ENCODE peak calls at places on chromosomes 7 and 10, in ten cellular contexts. One of them, this sample, is unnamed. For H3K27me3, the result is how much of the 10 kb centered on the place peaks cover.

GRCh38 chr10:43230101-43230908 is 36.6 kb downstream of the RASGEF1A start:
- DNase-seq in hepatocyte: no peak
- DNase-seq in keratinocyte: no peak
- DNase-seq in heart right ventricle: no peak
- DNase-seq in pancreas: peak
- DNase-seq in prostate gland: no peak
- DNase-seq in neural progenitor cell: peak
- DNase-seq in bronchial epithelial cell: no peak
- DNase-seq in H9: peak
- DNase-seq in body of pancreas: peak
- DNase-seq in this sample: no peak

GRCh38 chr10:72274213-72274729 is 547 bp downstream of the DDIT4 start:
- DNase-seq in hepatocyte: no peak
- DNase-seq in keratinocyte: no peak
- DNase-seq in heart right ventricle: peak
- DNase-seq in pancreas: peak
- DNase-seq in prostate gland: peak
- DNase-seq in neural progenitor cell: no peak
- DNase-seq in bronchial epithelial cell: no peak
- DNase-seq in H9: no peak
- DNase-seq in body of pancreas: no peak
- DNase-seq in this sample: no peak

GRCh38 chr7:76108540-76109233 is 60.8 kb downstream of the MDH2 start:
- DNase-seq in hepatocyte: peak
- DNase-seq in keratinocyte: no peak
- DNase-seq in heart right ventricle: no peak
- DNase-seq in pancreas: peak
- DNase-seq in prostate gland: peak
- DNase-seq in neural progenitor cell: no peak
- DNase-seq in bronchial epithelial cell: peak
- DNase-seq in H9: no peak
- DNase-seq in body of pancreas: peak
- DNase-seq in this sample: peak

GRCh38 chr10:126929391-126929790 is 24.2 kb downstream of the DOCK1 start:
- DNase-seq in hepatocyte: no peak
- DNase-seq in keratinocyte: no peak
- DNase-seq in heart right ventricle: no peak
- DNase-seq in pancreas: no peak
- DNase-seq in prostate gland: no peak
- DNase-seq in neural progenitor cell: no peak
- DNase-seq in bronchial epithelial cell: no peak
- DNase-seq in H9: no peak
- DNase-seq in body of pancreas: no peak
- DNase-seq in this sample: no peak

GRCh38 chr10:101120884-101121660 is 10.0 kb upstream of the TLX1 start:
- DNase-seq in hepatocyte: peak
- DNase-seq in keratinocyte: no peak
- DNase-seq in heart right ventricle: no peak
- DNase-seq in pancreas: no peak
- DNase-seq in prostate gland: no peak
- DNase-seq in neural progenitor cell: no peak
- DNase-seq in bronchial epithelial cell: no peak
- DNase-seq in H9: peak
- DNase-seq in body of pancreas: peak
- DNase-seq in this sample: no peak

GRCh38 chr7:111168182-111168581 is 77.3 kb downstream of the LRRN3 start:
- DNase-seq in hepatocyte: peak
- DNase-seq in keratinocyte: no peak
- DNase-seq in heart right ventricle: no peak
- DNase-seq in pancreas: no peak
- DNase-seq in prostate gland: no peak
- DNase-seq in neural progenitor cell: no peak
- DNase-seq in bronchial epithelial cell: no peak
- DNase-seq in H9: no peak
- DNase-seq in body of pancreas: no peak
- DNase-seq in this sample: no peak

GRCh38 chr7:132404261-132404660 is 172.0 kb downstream of the PLXNA4 start:
- DNase-seq in hepatocyte: no peak
- DNase-seq in keratinocyte: no peak
- DNase-seq in heart right ventricle: no peak
- DNase-seq in pancreas: no peak
- DNase-seq in prostate gland: no peak
- DNase-seq in neural progenitor cell: no peak
- DNase-seq in bronchial epithelial cell: no peak
- DNase-seq in H9: no peak
- DNase-seq in body of pancreas: no peak
- DNase-seq in this sample: no peak

GRCh38 chr7:135238112-135238744 is 4.6 kb downstream of the STRA8 start:
- DNase-seq in hepatocyte: no peak
- DNase-seq in keratinocyte: no peak
- DNase-seq in heart right ventricle: no peak
- DNase-seq in pancreas: no peak
- DNase-seq in prostate gland: no peak
- DNase-seq in neural progenitor cell: no peak
- DNase-seq in bronchial epithelial cell: no peak
- DNase-seq in H9: peak
- DNase-seq in body of pancreas: no peak
- DNase-seq in this sample: no peak

DNA sequence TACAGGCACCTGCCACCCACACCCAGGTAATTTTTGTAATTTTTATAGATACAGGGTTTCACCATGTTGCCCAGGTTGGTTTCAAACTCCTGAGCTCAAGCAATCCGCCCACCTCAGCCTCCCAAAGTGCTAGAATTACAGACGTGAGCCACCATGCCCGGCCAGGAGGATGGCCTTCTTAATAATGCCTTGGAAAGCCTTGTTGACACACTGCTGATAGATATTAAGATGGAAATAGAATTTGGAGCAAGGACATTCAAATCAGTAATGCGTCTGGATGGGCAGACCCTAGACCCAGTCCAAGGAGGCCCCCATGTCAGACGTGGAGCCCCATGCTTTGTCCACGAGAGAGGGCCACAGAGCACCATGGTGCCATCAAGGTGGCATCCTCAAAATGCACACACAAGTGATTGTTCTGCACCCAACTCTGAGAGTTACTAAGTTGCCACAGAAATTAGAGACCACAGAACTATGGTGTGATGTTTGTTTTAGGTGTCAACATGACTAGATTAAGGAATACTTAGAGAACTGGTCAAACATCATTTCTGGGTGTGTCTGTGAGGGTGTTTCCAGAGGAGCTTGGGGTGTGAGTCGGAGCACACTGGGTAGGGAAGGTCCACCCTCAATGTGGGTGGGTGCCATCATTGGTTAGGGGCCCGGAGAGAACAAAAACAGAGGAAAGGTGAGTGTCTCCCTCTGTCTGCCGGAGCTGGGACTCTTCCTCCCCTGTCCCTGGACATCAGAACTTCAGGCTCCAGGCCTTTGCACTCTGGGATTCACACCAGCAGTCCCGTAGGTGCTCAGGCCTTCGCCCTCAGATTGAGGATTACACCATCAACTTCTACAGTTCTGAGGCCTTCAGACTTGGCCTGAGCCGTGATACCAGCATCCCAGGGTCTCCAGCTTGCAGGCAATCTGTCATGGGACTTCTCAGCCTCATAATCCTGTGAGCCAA is 34.5 kb downstream of the EBF3 start:
- DNase-seq in hepatocyte: no peak
- DNase-seq in keratinocyte: no peak
- DNase-seq in heart right ventricle: no peak
- DNase-seq in pancreas: no peak
- DNase-seq in prostate gland: no peak
- DNase-seq in neural progenitor cell: peak
- DNase-seq in bronchial epithelial cell: no peak
- DNase-seq in H9: peak
- DNase-seq in body of pancreas: no peak
- DNase-seq in this sample: no peak
- TF ChIP-seq CTCF in hepatocyte: no peak
- TF ChIP-seq CTCF in keratinocyte: no peak
- TF ChIP-seq CTCF in heart right ventricle: peak
- TF ChIP-seq CTCF in pancreas: no peak
- TF ChIP-seq CTCF in prostate gland: no peak
- TF ChIP-seq CTCF in neural progenitor cell: peak
- TF ChIP-seq CTCF in bronchial epithelial cell: no peak
- TF ChIP-seq CTCF in H9: peak
- TF ChIP-seq CTCF in body of pancreas: no peak
- TF ChIP-seq CTCF in this sample: no peak

DNA sequence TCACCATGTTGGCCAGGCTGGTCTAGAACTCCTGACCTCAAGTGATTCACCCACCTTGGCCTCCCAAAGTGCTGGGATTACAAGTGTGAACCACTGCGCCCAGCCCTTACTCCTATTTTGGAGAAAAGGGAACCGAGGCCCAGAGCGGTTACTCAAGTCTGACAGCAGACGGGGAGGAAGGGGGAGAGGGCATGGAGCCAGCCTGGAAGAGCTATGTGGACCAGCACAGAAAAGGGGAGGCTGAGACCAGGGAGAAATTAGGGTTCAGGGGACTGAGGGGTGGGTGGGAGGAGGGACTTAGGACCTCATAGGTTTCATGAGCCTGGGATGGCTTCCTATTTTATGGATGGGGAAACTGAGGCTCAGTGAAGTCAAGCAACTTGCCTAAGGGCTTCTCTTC is 1.5 kb downstream of the SFRP5 start:
- DNase-seq in hepatocyte: no peak
- DNase-seq in keratinocyte: no peak
- DNase-seq in heart right ventricle: no peak
- DNase-seq in pancreas: no peak
- DNase-seq in prostate gland: no peak
- DNase-seq in neural progenitor cell: no peak
- DNase-seq in bronchial epithelial cell: no peak
- DNase-seq in H9: no peak
- DNase-seq in body of pancreas: no peak
- DNase-seq in this sample: no peak
- H3K27me3 ChIP-seq in hepatocyte: half or more
- H3K27me3 ChIP-seq in keratinocyte: under half
- H3K27me3 ChIP-seq in heart right ventricle: under half
- H3K27me3 ChIP-seq in pancreas: under half
- H3K27me3 ChIP-seq in prostate gland: under half
- H3K27me3 ChIP-seq in neural progenitor cell: half or more
- H3K27me3 ChIP-seq in bronchial epithelial cell: under half
- H3K27me3 ChIP-seq in H9: under half
- H3K27me3 ChIP-seq in body of pancreas: under half
- H3K27me3 ChIP-seq in this sample: under half

GRCh38 chr7:19623676-19624075 is 85.2 kb downstream of the POLR1F start:
- DNase-seq in hepatocyte: no peak
- DNase-seq in keratinocyte: no peak
- DNase-seq in heart right ventricle: no peak
- DNase-seq in pancreas: no peak
- DNase-seq in prostate gland: no peak
- DNase-seq in neural progenitor cell: no peak
- DNase-seq in bronchial epithelial cell: no peak
- DNase-seq in H9: no peak
- DNase-seq in body of pancreas: no peak
- DNase-seq in this sample: no peak

GRCh38 chr7:19617921-19618320 is 90.9 kb downstream of the POLR1F start:
- DNase-seq in hepatocyte: no peak
- DNase-seq in keratinocyte: no peak
- DNase-seq in heart right ventricle: no peak
- DNase-seq in pancreas: no peak
- DNase-seq in prostate gland: no peak
- DNase-seq in neural progenitor cell: no peak
- DNase-seq in bronchial epithelial cell: no peak
- DNase-seq in H9: no peak
- DNase-seq in body of pancreas: no peak
- DNase-seq in this sample: no peak

GRCh38 chr7:19619122-19619521 is 89.7 kb downstream of the POLR1F start:
- DNase-seq in hepatocyte: no peak
- DNase-seq in keratinocyte: no peak
- DNase-seq in heart right ventricle: no peak
- DNase-seq in pancreas: no peak
- DNase-seq in prostate gland: no peak
- DNase-seq in neural progenitor cell: no peak
- DNase-seq in bronchial epithelial cell: no peak
- DNase-seq in H9: no peak
- DNase-seq in body of pancreas: no peak
- DNase-seq in this sample: no peak

GRCh38 chr7:19620470-19620869 is 88.4 kb downstream of the POLR1F start:
- DNase-seq in hepatocyte: no peak
- DNase-seq in keratinocyte: no peak
- DNase-seq in heart right ventricle: no peak
- DNase-seq in pancreas: no peak
- DNase-seq in prostate gland: no peak
- DNase-seq in neural progenitor cell: no peak
- DNase-seq in bronchial epithelial cell: no peak
- DNase-seq in H9: no peak
- DNase-seq in body of pancreas: no peak
- DNase-seq in this sample: no peak

DNA sequence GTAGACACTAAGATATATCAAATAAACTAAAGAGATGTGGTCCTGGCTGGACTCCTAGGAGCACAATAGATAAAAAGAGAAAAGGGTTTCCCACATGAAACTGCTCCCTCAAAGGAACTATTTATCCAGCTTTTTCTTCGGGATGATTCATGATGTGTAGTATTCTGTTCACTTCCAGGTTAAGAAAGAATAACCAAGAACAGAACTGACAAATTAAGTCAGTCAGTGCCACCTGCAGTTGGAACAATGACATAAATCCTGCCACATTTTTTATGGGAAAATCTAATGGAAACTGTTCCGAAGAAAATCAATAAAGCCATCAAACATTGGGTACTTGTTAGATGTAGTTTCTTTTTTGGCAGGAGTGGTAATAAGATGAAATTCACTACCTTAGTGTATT is 87.1 kb downstream of the POLR1F start:
- DNase-seq in hepatocyte: no peak
- DNase-seq in keratinocyte: no peak
- DNase-seq in heart right ventricle: no peak
- DNase-seq in pancreas: no peak
- DNase-seq in prostate gland: no peak
- DNase-seq in neural progenitor cell: no peak
- DNase-seq in bronchial epithelial cell: peak
- DNase-seq in H9: no peak
- DNase-seq in body of pancreas: no peak
- DNase-seq in this sample: peak
- TF ChIP-seq CTCF in hepatocyte: no peak
- TF ChIP-seq CTCF in keratinocyte: no peak
- TF ChIP-seq CTCF in heart right ventricle: no peak
- TF ChIP-seq CTCF in pancreas: no peak
- TF ChIP-seq CTCF in prostate gland: no peak
- TF ChIP-seq CTCF in neural progenitor cell: no peak
- TF ChIP-seq CTCF in bronchial epithelial cell: no peak
- TF ChIP-seq CTCF in H9: no peak
- TF ChIP-seq CTCF in body of pancreas: no peak
- TF ChIP-seq CTCF in this sample: peak

DNA sequence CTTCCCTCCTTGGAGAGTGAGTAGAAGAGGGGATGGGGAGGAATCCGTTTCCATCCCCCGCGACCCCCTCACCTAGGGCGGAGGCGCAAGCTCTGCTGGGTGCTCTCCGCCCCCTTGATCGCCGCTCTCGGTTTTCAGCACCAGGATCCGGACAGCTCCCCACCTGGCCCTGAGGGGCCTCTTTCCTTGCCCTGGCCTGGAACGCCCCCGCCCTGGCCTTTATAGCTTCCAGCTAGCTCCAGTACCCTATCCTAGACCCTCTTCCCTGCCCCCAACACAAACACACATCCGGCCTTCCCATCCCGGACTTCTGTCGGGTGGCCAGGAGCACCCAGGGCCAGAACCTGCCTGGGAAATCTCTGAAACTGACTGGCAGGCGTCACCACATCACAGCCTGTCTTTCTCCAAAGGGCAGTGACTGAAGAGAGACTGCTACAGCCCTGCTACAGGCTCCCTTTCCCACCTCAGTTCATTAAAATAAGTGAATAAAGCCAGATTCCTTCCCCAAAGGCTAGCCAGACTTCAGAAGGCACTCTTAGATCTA is 72.3 kb upstream of the LEP start:
- DNase-seq in hepatocyte: peak
- DNase-seq in keratinocyte: no peak
- DNase-seq in heart right ventricle: peak
- DNase-seq in pancreas: no peak
- DNase-seq in prostate gland: no peak
- DNase-seq in neural progenitor cell: peak
- DNase-seq in bronchial epithelial cell: no peak
- DNase-seq in H9: peak
- DNase-seq in body of pancreas: peak
- DNase-seq in this sample: no peak
- H3K27me3 ChIP-seq in hepatocyte: half or more
- H3K27me3 ChIP-seq in keratinocyte: half or more
- H3K27me3 ChIP-seq in heart right ventricle: half or more
- H3K27me3 ChIP-seq in pancreas: under half
- H3K27me3 ChIP-seq in prostate gland: under half
- H3K27me3 ChIP-seq in neural progenitor cell: half or more
- H3K27me3 ChIP-seq in bronchial epithelial cell: under half
- H3K27me3 ChIP-seq in H9: under half
- H3K27me3 ChIP-seq in body of pancreas: under half
- H3K27me3 ChIP-seq in this sample: under half

This sample was measured in Panc1.